ENCODE peak calls at places on chromosomes 12 and 14, in four cellular contexts. C, K, Q and A are unnamed samples.
A peak's percentile ranks its signal among the peaks of the same experiment; 100 is the strongest.

GRCh38 chr12:54627304-54627703 is 7.4 kb downstream of the LACRT start:
- DNase-seq in C (no peak), K (no peak), Q (no peak), A (no peak)

GRCh38 chr14:61308198-61308597 is 13.2 kb upstream of the PRKCH start:
- DNase-seq in C (no peak), K (no peak), Q (no peak), A (no peak)

GRCh38 chr14:68137704-68138619 is 318.4 kb downstream of the RAD51B start:
- DNase-seq in C (peak; percentile 36), K (no peak), Q (peak; percentile 82), A (peak; percentile 32)

GRCh38 chr12:69389836-69390235 is 30.3 kb downstream of the YEATS4 start:
- DNase-seq in C (no peak), K (no peak), Q (no peak), A (no peak)

GRCh38 chr12:18559242-18559641 is 178.6 kb downstream of the PLCZ1 start:
- DNase-seq in C (no peak), K (no peak), Q (no peak), A (no peak)

GRCh38 chr12:57368349-57369095 is 62.3 kb downstream of the R3HDM2 start:
- DNase-seq in C (peak; percentile 16), K (no peak), Q (peak; percentile 25), A (no peak)

GRCh38 chr12:104510145-104510872 is 53.6 kb downstream of the CHST11 start:
- DNase-seq in C (no peak), K (no peak), Q (no peak), A (no peak)

GRCh38 chr14:93185333-93185688 is 194 bp downstream of the LYSET start:
- DNase-seq in C (no peak), K (no peak), Q (no peak), A (no peak)

GRCh38 chr14:89125216-89125615 is 291.8 kb downstream of the FOXN3 start:
- DNase-seq in C (no peak), K (no peak), Q (no peak), A (no peak)